ENCODE peak calls at places on chromosomes 5 and 9, in eight cellular contexts. T is NCI-H345; V is HAP-1; X is NCI-H774; J is foreskin melanocyte; W is KBM-7; M is central memory CD8-positive, alpha-beta T cell; K is GM10248. I is an unnamed sample.

GRCh38 chr9:6439051-6439703 is 26.2 kb downstream of the UHRF2 start:
- DNase-seq in T (no peak), V (no peak), X (no peak), J (peak), W (no peak), M (no peak), K (no peak), I (no peak)

GRCh38 chr5:102528600-102528999 is 29.8 kb upstream of the SLCO6A1 start:
- DNase-seq in T (no peak), V (no peak), X (no peak), J (no peak), W (no peak), M (no peak), K (no peak), I (no peak)

GRCh38 chr9:135536166-135536565 is 9.8 kb upstream of the OBP2A start:
- DNase-seq in T (no peak), V (no peak), X (no peak), J (no peak), W (no peak), M (no peak), K (no peak), I (no peak)

GRCh38 chr5:172107606-172108005 is 80.4 kb downstream of the STK10 start:
- DNase-seq in T (no peak), V (no peak), X (no peak), J (peak), W (peak), M (no peak), K (no peak), I (no peak)

GRCh38 chr5:61332891-61333350 is 863 bp downstream of the ZSWIM6 start:
- DNase-seq in T (no peak), V (no peak), X (no peak), J (no peak), W (no peak), M (no peak), K (peak), I (no peak)

GRCh38 chr5:1557114-1557873 is 33.5 kb upstream of the LPCAT1 start:
- DNase-seq in T (no peak), V (no peak), X (no peak), J (no peak), W (no peak), M (no peak), K (peak), I (no peak)

GRCh38 chr9:89661391-89661949 is 56.7 kb downstream of the GADD45G start:
- DNase-seq in T (no peak), V (no peak), X (no peak), J (no peak), W (no peak), M (no peak), K (no peak), I (no peak)

GRCh38 chr9:2907401-2907800 is 63.5 kb upstream of the PUM3 start:
- DNase-seq in T (no peak), V (no peak), X (no peak), J (no peak), W (no peak), M (no peak), K (no peak), I (no peak)

GRCh38 chr9:78288214-78288892 is 8.6 kb upstream of the PSAT1 start:
- DNase-seq in T (peak), V (no peak), X (no peak), J (no peak), W (no peak), M (no peak), K (no peak), I (no peak)

GRCh38 chr9:78365979-78366697 is 69.2 kb downstream of the PSAT1 start:
- DNase-seq in T (no peak), V (peak), X (no peak), J (no peak), W (peak), M (no peak), K (no peak), I (peak)

GRCh38 chr5:100803391-100803790 is 99.7 kb downstream of the ST8SIA4 start:
- DNase-seq in T (peak), V (no peak), X (no peak), J (no peak), W (no peak), M (no peak), K (no peak), I (peak)

GRCh38 chr9:136787690-136788400 is 3.3 kb upstream of the TMEM141 start:
- DNase-seq in T (peak), V (peak), X (peak), J (peak), W (peak), M (peak), K (peak), I (peak)

GRCh38 chr5:14777187-14777586 is 94.4 kb downstream of the ANKH start:
- DNase-seq in T (no peak), V (no peak), X (no peak), J (no peak), W (no peak), M (no peak), K (no peak), I (no peak)

GRCh38 chr9:25556535-25556934 is 121.7 kb downstream of the TUSC1 start:
- DNase-seq in T (no peak), V (no peak), X (no peak), J (no peak), W (no peak), M (no peak), K (no peak), I (no peak)

GRCh38 chr9:136114606-136115005 is 4.1 kb downstream of the TMEM250 start:
- DNase-seq in T (no peak), V (no peak), X (no peak), J (no peak), W (no peak), M (no peak), K (no peak), I (no peak)

GRCh38 chr5:62650197-62650596 is 71.6 kb downstream of the LRRC70 start:
- DNase-seq in T (no peak), V (no peak), X (no peak), J (no peak), W (no peak), M (no peak), K (no peak), I (no peak)

I was measured in NCI-H2081.